ENCODE peak calls at places on chromosomes 7 and 10, in five cellular contexts. X is heart right ventricle, O is transverse colon, W is PC-3, F is kidney. N is an unnamed sample.

GRCh38 chr7:138299046-138299445 is 161.0 kb upstream of the TRIM24 start:
- DNase-seq in X (no peak), O (no peak), W (no peak), F (no peak), N (no peak)

GRCh38 chr10:122333037-122333436 is 41.5 kb upstream of the PLEKHA1 start:
- DNase-seq in X (no peak), O (no peak), W (no peak), F (no peak), N (no peak)

GRCh38 chr7:133853706-133854276 is 273.3 kb upstream of the LRGUK start:
- DNase-seq in X (no peak), O (peak; percentile 35), W (peak; percentile 92), F (no peak), N (no peak)

GRCh38 chr10:69377936-69378335 is 38.8 kb downstream of the TACR2 start:
- DNase-seq in X (no peak), O (no peak), W (no peak), F (no peak), N (no peak)

GRCh38 chr7:46811529-46811928 is 770.4 kb downstream of the TNS3 start:
- DNase-seq in X (peak; percentile 19), O (no peak), W (peak; percentile 59), F (peak; percentile 71), N (no peak)

GRCh38 chr7:134737561-134738353 is 41.7 kb upstream of the CALD1 start:
- DNase-seq in X (no peak), O (no peak), W (no peak), F (no peak), N (no peak)

GRCh38 chr7:138900040-138900828 is 81.0 kb downstream of the KIAA1549 start:
- DNase-seq in X (no peak), O (no peak), W (peak; percentile 86), F (no peak), N (no peak)

GRCh38 chr7:105267244-105267643 is 121.5 kb downstream of the SRPK2 start:
- DNase-seq in X (no peak), O (no peak), W (no peak), F (no peak), N (no peak)

GRCh38 chr7:27173412-27174076 is 576 bp downstream of the HOXA10 start:
- DNase-seq in X (no peak), O (peak; percentile 34), W (no peak), F (peak; percentile 79), N (peak; percentile 86)

GRCh38 chr7:154744226-154744860 is 258.6 kb downstream of the PAXIP1 start:
- DNase-seq in X (peak; percentile 38), O (peak; percentile 42), W (peak; percentile 18), F (no peak), N (no peak)

GRCh38 chr10:20614911-20615310 is 282.2 kb downstream of the NEBL start:
- DNase-seq in X (no peak), O (no peak), W (no peak), F (no peak), N (no peak)

GRCh38 chr10:94423627-94424026 is 21.3 kb downstream of the TBC1D12 start:
- DNase-seq in X (no peak), O (no peak), W (no peak), F (no peak), N (no peak)

GRCh38 chr10:76736848-76737495 is 900.6 kb downstream of the KCNMA1 start:
- DNase-seq in X (no peak), O (no peak), W (no peak), F (no peak), N (no peak)

GRCh38 chr10:48400850-48401220 is 94.4 kb downstream of the MAPK8 start:
- DNase-seq in X (no peak), O (no peak), W (no peak), F (no peak), N (no peak)

GRCh38 chr7:76353744-76354143 is 5.0 kb downstream of the YWHAG start:
- DNase-seq in X (no peak), O (no peak), W (no peak), F (no peak), N (no peak)
- H3K4me1 ChIP-seq in X (peaks cover 83% of the 10 kb centered on the region), O (peaks cover 55% of the 10 kb centered on the region), W (peaks cover 15% of the 10 kb centered on the region), F (peaks cover 10% of the 10 kb centered on the region), N (peaks cover 2% of the 10 kb centered on the region)

DNA sequence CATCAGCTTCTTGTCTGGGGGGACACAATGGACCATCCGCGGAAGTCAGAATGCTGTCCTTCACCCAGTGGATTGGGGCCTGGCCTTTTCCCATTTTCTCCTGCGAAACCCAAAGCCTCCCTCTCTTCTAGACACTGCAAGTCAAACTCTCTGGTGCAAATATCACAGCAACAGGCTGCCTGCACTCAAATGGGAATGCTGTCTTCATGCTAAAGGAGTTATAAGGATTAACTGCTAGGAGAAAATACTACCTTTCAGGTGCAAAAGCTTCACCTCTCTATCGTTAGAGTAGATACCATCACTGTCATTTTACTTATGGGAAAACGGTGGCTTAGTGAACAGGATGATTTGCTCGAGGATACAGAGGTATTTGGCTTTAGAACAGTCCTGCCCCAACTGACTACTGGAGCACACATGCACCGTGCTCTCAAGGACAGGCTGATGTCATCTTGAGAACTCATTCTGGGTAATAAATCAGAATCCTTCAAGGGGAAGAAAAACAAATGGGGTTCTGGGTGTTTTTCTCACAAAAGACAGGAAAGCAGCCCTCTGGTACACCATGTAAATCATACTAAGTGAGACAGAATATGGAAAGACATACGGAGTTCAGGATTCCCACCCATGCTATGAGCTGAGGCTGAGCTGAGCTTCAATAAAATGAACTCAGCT is 101.0 kb downstream of the SAMD9 start:
- DNase-seq in X (no peak), O (no peak), W (no peak), F (no peak), N (no peak)
- H3K27ac ChIP-seq in X (peak overlapping the region; percentile 44), O (no peak overlapping the region), W (no peak overlapping the region), F (no peak overlapping the region), N (no peak overlapping the region)

DNA sequence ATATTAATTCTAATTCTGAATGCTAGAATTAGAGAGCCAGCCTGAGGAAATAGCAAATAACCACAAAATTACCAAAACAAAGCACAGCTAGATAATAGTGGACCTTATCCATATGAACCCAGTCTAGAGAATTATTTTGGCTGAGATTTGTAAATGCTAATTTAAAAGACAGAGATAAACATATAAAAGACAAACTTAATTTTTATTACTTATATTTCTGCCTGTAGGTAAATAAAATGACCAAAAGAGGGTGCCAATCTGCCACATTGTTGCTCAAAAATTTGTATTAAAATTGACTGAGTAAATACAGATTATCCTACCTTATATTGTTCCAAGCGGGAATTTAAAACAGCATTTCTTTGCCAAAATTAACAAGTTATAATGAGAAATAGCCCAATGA is 20.2 kb downstream of the RTKN2 start:
- DNase-seq in X (no peak), O (no peak), W (peak; percentile 90), F (no peak), N (no peak)
- H3K4me1 ChIP-seq in X (no peaks in the 10 kb centered on the region), O (peaks cover 12% of the 10 kb centered on the region), W (peaks cover 69% of the 10 kb centered on the region), F (no peaks in the 10 kb centered on the region), N (no peaks in the 10 kb centered on the region)

GRCh38 chr10:72765051-72765450 is 73.1 kb downstream of the MCU start:
- DNase-seq in X (no peak), O (no peak), W (no peak), F (no peak), N (no peak)

GRCh38 chr10:72761498-72761897 is 69.6 kb downstream of the MCU start:
- DNase-seq in X (no peak), O (no peak), W (no peak), F (no peak), N (no peak)

GRCh38 chr10:72762042-72762441 is 70.1 kb downstream of the MCU start:
- DNase-seq in X (no peak), O (no peak), W (no peak), F (no peak), N (no peak)

GRCh38 chr10:72763201-72763600 is 71.3 kb downstream of the MCU start:
- DNase-seq in X (no peak), O (no peak), W (no peak), F (no peak), N (no peak)

GRCh38 chr10:72764151-72764550 is 72.2 kb downstream of the MCU start:
- DNase-seq in X (no peak), O (no peak), W (peak; percentile 87), F (no peak), N (no peak)
- H3K27ac ChIP-seq in X (no peak overlapping the region), O (no peak overlapping the region), W (no peak overlapping the region), F (no peak overlapping the region), N (no peak overlapping the region)